ENCODE peak calls at places on chromosome 6, in seven cellular contexts. L is AG04450, W is NAMALWA, Q is GF-D8, C is T-helper 1 cell, Z is amygdala, R is GM13976. F is an unnamed sample.

GRCh38 chr6:163355471-163355991 is 59.0 kb upstream of the QKI start:
- DNase-seq in L (no peak), W (peak; percentile 7), Q (no peak), C (no peak), Z (peak; percentile 42), R (no peak), F (no peak)

GRCh38 chr6:145808239-145808638 is 6.4 kb downstream of the FBXO30 start:
- DNase-seq in L (no peak), W (no peak), Q (no peak), C (no peak), Z (no peak), R (no peak), F (no peak)

GRCh38 chr6:164379786-164380185 is 929.6 kb downstream of the C6orf118 start:
- DNase-seq in L (no peak), W (no peak), Q (no peak), C (no peak), Z (no peak), R (no peak), F (no peak)

GRCh38 chr6:13729891-13730290 is 18.3 kb upstream of the RANBP9 start:
- DNase-seq in L (peak; percentile 20), W (no peak), Q (no peak), C (no peak), Z (no peak), R (no peak), F (no peak)

GRCh38 chr6:119552016-119552415 is 202.5 kb upstream of the MAN1A1 start:
- DNase-seq in L (no peak), W (no peak), Q (no peak), C (no peak), Z (no peak), R (no peak), F (no peak)

GRCh38 chr6:39688494-39688893 is 36.7 kb downstream of the KIF6 start:
- DNase-seq in L (peak; percentile 13), W (no peak), Q (peak; percentile 8), C (no peak), Z (no peak), R (no peak), F (no peak)

GRCh38 chr6:82877213-82878195 is 188.1 kb downstream of the UBE3D start:
- DNase-seq in L (no peak), W (no peak), Q (no peak), C (no peak), Z (no peak), R (no peak), F (no peak)

GRCh38 chr6:158909938-158910337 is 90.1 kb downstream of the RSPH3 start:
- DNase-seq in L (no peak), W (peak; percentile 38), Q (no peak), C (no peak), Z (no peak), R (no peak), F (no peak)

GRCh38 chr6:2361195-2361594 is 115.8 kb upstream of the GMDS start:
- DNase-seq in L (no peak), W (no peak), Q (no peak), C (no peak), Z (no peak), R (no peak), F (no peak)

GRCh38 chr6:13013681-13014550 is 297.3 kb downstream of the PHACTR1 start:
- DNase-seq in L (no peak), W (no peak), Q (no peak), C (no peak), Z (no peak), R (peak; percentile 36), F (peak; percentile 8)

GRCh38 chr6:5175195-5175594 is 85.6 kb downstream of the LYRM4 start:
- DNase-seq in L (no peak), W (peak; percentile 4), Q (no peak), C (no peak), Z (no peak), R (no peak), F (peak; percentile 72)

GRCh38 chr6:168442646-168443045 is 1.7 kb downstream of the SMOC2 start:
- DNase-seq in L (no peak), W (no peak), Q (no peak), C (no peak), Z (no peak), R (no peak), F (no peak)

GRCh38 chr6:125867483-125867935 is 76.7 kb downstream of the NCOA7 start:
- DNase-seq in L (peak; percentile 33), W (no peak), Q (peak; percentile 75), C (no peak), Z (no peak), R (no peak), F (no peak)

GRCh38 chr6:104558746-104559145 is 301.0 kb downstream of the HACE1 start:
- DNase-seq in L (no peak), W (no peak), Q (no peak), C (no peak), Z (no peak), R (no peak), F (no peak)

GRCh38 chr6:98636941-98637340 is 197.4 kb upstream of the POU3F2 start:
- DNase-seq in L (no peak), W (no peak), Q (no peak), C (no peak), Z (no peak), R (no peak), F (no peak)

GRCh38 chr6:136439514-136440186 is 110.6 kb downstream of the MAP7 start:
- DNase-seq in L (no peak), W (no peak), Q (no peak), C (no peak), Z (no peak), R (no peak), F (no peak)

GRCh38 chr6:13461352-13461751 is 26.0 kb downstream of the GFOD1 start:
- DNase-seq in L (no peak), W (no peak), Q (no peak), C (no peak), Z (no peak), R (no peak), F (no peak)

GRCh38 chr6:135411339-135411738 is 86.2 kb downstream of the AHI1 start:
- DNase-seq in L (no peak), W (peak; percentile 21), Q (no peak), C (no peak), Z (no peak), R (no peak), F (no peak)

GRCh38 chr6:56517155-56517745 is 125.4 kb downstream of the DST start:
- DNase-seq in L (peak; percentile 38), W (no peak), Q (no peak), C (no peak), Z (no peak), R (no peak), F (no peak)

GRCh38 chr6:108807928-108808327 is 40.3 kb upstream of the ARMC2 start:
- DNase-seq in L (no peak), W (no peak), Q (no peak), C (no peak), Z (no peak), R (no peak), F (no peak)

GRCh38 chr6:26196846-26197683 is 109.8 kb downstream of the HFE start:
- DNase-seq in L (peak; percentile 86), W (peak; percentile 96), Q (peak; percentile 83), C (peak; percentile 82), Z (peak; percentile 62), R (peak; percentile 87), F (peak; percentile 59)

GRCh38 chr6:53326372-53327016 is 22.3 kb downstream of the ELOVL5 start:
- DNase-seq in L (peak; percentile 92), W (no peak), Q (no peak), C (no peak), Z (no peak), R (no peak), F (no peak)

F was measured in endothelial cell.